ENCODE peak calls at places on chromosomes 6 and 20, in five cellular contexts. One of them, this sample, is unnamed. For H3K4me1, the result is how much of the 10 kb centered on the place peaks cover.

GRCh38 chr6:89591745-89592144 is 46.8 kb downstream of the LYRM2 start:
- DNase-seq in tibial nerve: no peak
- DNase-seq in mammary epithelial cell: no peak
- DNase-seq in neural progenitor cell: no peak
- DNase-seq in fibroblast of lung: no peak
- DNase-seq in this sample: no peak

GRCh38 chr20:49411221-49411925 is 71.1 kb downstream of the KCNB1 start:
- DNase-seq in mammary epithelial cell: no peak
- DNase-seq in neural progenitor cell: no peak
- DNase-seq in tibial nerve: no peak
- DNase-seq in fibroblast of lung: no peak
- DNase-seq in this sample: no peak

GRCh38 chr6:15536201-15536955 is 126.5 kb downstream of the DTNBP1 start:
- DNase-seq in fibroblast of lung: no peak
- DNase-seq in neural progenitor cell: no peak
- DNase-seq in tibial nerve: no peak
- DNase-seq in mammary epithelial cell: no peak
- DNase-seq in this sample: no peak

GRCh38 chr6:4928426-4928825 is 75.4 kb downstream of the RPP40 start:
- DNase-seq in mammary epithelial cell: peak
- DNase-seq in neural progenitor cell: no peak
- DNase-seq in tibial nerve: no peak
- DNase-seq in fibroblast of lung: peak
- DNase-seq in this sample: no peak

GRCh38 chr6:110547266-110547964 is 71.0 kb upstream of the SLC22A16 start:
- DNase-seq in mammary epithelial cell: peak
- DNase-seq in fibroblast of lung: peak
- DNase-seq in neural progenitor cell: no peak
- DNase-seq in tibial nerve: no peak
- DNase-seq in this sample: no peak

GRCh38 chr6:116783852-116784251 is 18.3 kb upstream of the FAM162B start:
- DNase-seq in neural progenitor cell: no peak
- DNase-seq in tibial nerve: no peak
- DNase-seq in mammary epithelial cell: no peak
- DNase-seq in fibroblast of lung: peak
- DNase-seq in this sample: no peak

GRCh38 chr6:122153530-122153929 is 245.9 kb upstream of the HSF2 start:
- DNase-seq in neural progenitor cell: peak
- DNase-seq in mammary epithelial cell: no peak
- DNase-seq in fibroblast of lung: no peak
- DNase-seq in tibial nerve: no peak
- DNase-seq in this sample: no peak

GRCh38 chr20:56257604-56258003 is 9.1 kb downstream of the MC3R start:
- DNase-seq in tibial nerve: no peak
- DNase-seq in mammary epithelial cell: peak
- DNase-seq in fibroblast of lung: no peak
- DNase-seq in neural progenitor cell: no peak
- DNase-seq in this sample: no peak

DNA sequence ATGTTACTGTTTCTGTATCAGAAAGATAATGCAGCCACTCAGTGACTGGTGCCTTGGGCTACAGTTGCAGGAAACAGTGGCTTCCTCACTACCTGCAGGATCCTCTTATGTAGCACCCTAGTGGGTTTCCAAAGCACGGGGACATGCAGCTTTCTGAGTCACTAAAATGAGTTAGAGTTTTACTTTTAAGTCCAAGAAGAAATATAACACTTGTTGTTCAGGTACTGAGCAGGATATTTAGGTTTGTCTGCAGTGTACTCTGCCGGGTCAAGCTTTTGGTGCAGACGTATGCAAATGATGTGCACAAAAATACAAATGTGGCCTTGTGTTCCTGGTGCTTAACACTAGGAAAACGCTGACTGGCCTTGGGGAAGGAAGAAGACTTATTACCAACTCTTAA is 22.0 kb downstream of the ACSS1 start:
- DNase-seq in neural progenitor cell: no peak
- DNase-seq in mammary epithelial cell: no peak
- DNase-seq in tibial nerve: no peak
- DNase-seq in fibroblast of lung: no peak
- DNase-seq in this sample: no peak
- H3K4me1 ChIP-seq in neural progenitor cell: under half
- H3K4me1 ChIP-seq in mammary epithelial cell: under half
- H3K4me1 ChIP-seq in tibial nerve: half or more
- H3K4me1 ChIP-seq in fibroblast of lung: under half
- H3K4me1 ChIP-seq in this sample: half or more

GRCh38 chr6:162862941-162863340 is 135.2 kb downstream of the PACRG start:
- DNase-seq in mammary epithelial cell: no peak
- DNase-seq in neural progenitor cell: no peak
- DNase-seq in tibial nerve: no peak
- DNase-seq in fibroblast of lung: no peak
- DNase-seq in this sample: no peak
- H3K27ac ChIP-seq in mammary epithelial cell: no peak
- H3K27ac ChIP-seq in neural progenitor cell: no peak
- H3K27ac ChIP-seq in tibial nerve: no peak
- H3K27ac ChIP-seq in fibroblast of lung: no peak
- H3K27ac ChIP-seq in this sample: no peak

GRCh38 chr20:20856306-20856705 is 143.9 kb upstream of the RALGAPA2 start:
- DNase-seq in mammary epithelial cell: no peak
- DNase-seq in neural progenitor cell: no peak
- DNase-seq in tibial nerve: no peak
- DNase-seq in fibroblast of lung: no peak
- DNase-seq in this sample: no peak
- H3K4me1 ChIP-seq in mammary epithelial cell: under half
- H3K4me1 ChIP-seq in neural progenitor cell: under half
- H3K4me1 ChIP-seq in tibial nerve: under half
- H3K4me1 ChIP-seq in fibroblast of lung: under half
- H3K4me1 ChIP-seq in this sample: under half

GRCh38 chr6:31578461-31579118 is 3.2 kb downstream of the TNF start:
- DNase-seq in neural progenitor cell: no peak
- DNase-seq in fibroblast of lung: no peak
- DNase-seq in tibial nerve: no peak
- DNase-seq in mammary epithelial cell: peak
- DNase-seq in this sample: no peak

GRCh38 chr6:31579546-31580445 is 2.4 kb downstream of the LTB start:
- DNase-seq in mammary epithelial cell: no peak
- DNase-seq in fibroblast of lung: no peak
- DNase-seq in tibial nerve: no peak
- DNase-seq in neural progenitor cell: no peak
- DNase-seq in this sample: no peak

GRCh38 chr6:31579119-31579505 is 3.1 kb downstream of the LTB start:
- DNase-seq in tibial nerve: no peak
- DNase-seq in neural progenitor cell: no peak
- DNase-seq in mammary epithelial cell: no peak
- DNase-seq in fibroblast of lung: no peak
- DNase-seq in this sample: no peak

GRCh38 chr6:31576897-31577341 is 1.6 kb downstream of the TNF start:
- DNase-seq in mammary epithelial cell: no peak
- DNase-seq in fibroblast of lung: no peak
- DNase-seq in tibial nerve: no peak
- DNase-seq in neural progenitor cell: no peak
- DNase-seq in this sample: no peak

GRCh38 chr6:31578058-31578457 is 2.7 kb downstream of the TNF start:
- DNase-seq in tibial nerve: no peak
- DNase-seq in mammary epithelial cell: no peak
- DNase-seq in fibroblast of lung: no peak
- DNase-seq in neural progenitor cell: no peak
- DNase-seq in this sample: no peak
- H3K27ac ChIP-seq in tibial nerve: no peak
- H3K27ac ChIP-seq in mammary epithelial cell: peak
- H3K27ac ChIP-seq in fibroblast of lung: no peak
- H3K27ac ChIP-seq in neural progenitor cell: no peak
- H3K27ac ChIP-seq in this sample: no peak

GRCh38 chr6:11211235-11211634 is 21.2 kb downstream of the NEDD9 start:
- DNase-seq in mammary epithelial cell: no peak
- DNase-seq in fibroblast of lung: peak
- DNase-seq in neural progenitor cell: no peak
- DNase-seq in tibial nerve: no peak
- DNase-seq in this sample: no peak

GRCh38 chr6:11210386-11211138 is 21.9 kb downstream of the NEDD9 start:
- DNase-seq in neural progenitor cell: peak
- DNase-seq in fibroblast of lung: no peak
- DNase-seq in mammary epithelial cell: no peak
- DNase-seq in tibial nerve: no peak
- DNase-seq in this sample: no peak

GRCh38 chr6:11208267-11208666 is 24.2 kb downstream of the NEDD9 start:
- DNase-seq in mammary epithelial cell: no peak
- DNase-seq in neural progenitor cell: no peak
- DNase-seq in fibroblast of lung: no peak
- DNase-seq in tibial nerve: no peak
- DNase-seq in this sample: no peak

GRCh38 chr6:11209941-11210340 is 22.5 kb downstream of the NEDD9 start:
- DNase-seq in fibroblast of lung: peak
- DNase-seq in neural progenitor cell: no peak
- DNase-seq in mammary epithelial cell: peak
- DNase-seq in tibial nerve: no peak
- DNase-seq in this sample: no peak

GRCh38 chr6:11209369-11209768 is 23.1 kb downstream of the NEDD9 start:
- DNase-seq in fibroblast of lung: no peak
- DNase-seq in tibial nerve: no peak
- DNase-seq in neural progenitor cell: no peak
- DNase-seq in mammary epithelial cell: no peak
- DNase-seq in this sample: no peak
- H3K4me1 ChIP-seq in fibroblast of lung: under half
- H3K4me1 ChIP-seq in tibial nerve: under half
- H3K4me1 ChIP-seq in neural progenitor cell: under half
- H3K4me1 ChIP-seq in mammary epithelial cell: under half
- H3K4me1 ChIP-seq in this sample: half or more

DNA sequence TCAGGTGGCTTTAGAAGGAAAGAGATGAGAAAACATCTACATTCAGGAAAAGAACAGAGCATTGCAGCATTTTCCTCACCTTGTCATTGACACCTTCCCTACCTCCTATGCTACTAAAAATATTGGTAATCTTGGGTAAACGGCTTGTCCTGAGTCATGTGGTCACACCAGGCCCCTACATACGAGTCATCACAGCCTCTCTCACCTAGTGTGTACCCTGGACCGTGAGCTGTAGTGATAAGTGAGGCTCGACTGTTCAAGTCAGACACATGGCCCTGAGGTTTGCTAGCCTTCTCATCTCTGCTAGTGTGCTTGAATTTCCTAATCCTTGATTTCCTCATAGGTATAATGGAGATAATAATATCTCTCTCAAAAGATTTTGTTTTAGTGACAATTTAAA is 29.6 kb upstream of the TMEM244 start:
- DNase-seq in fibroblast of lung: peak
- DNase-seq in neural progenitor cell: no peak
- DNase-seq in tibial nerve: no peak
- DNase-seq in mammary epithelial cell: peak
- DNase-seq in this sample: no peak
- H3K27ac ChIP-seq in fibroblast of lung: no peak
- H3K27ac ChIP-seq in neural progenitor cell: no peak
- H3K27ac ChIP-seq in tibial nerve: no peak
- H3K27ac ChIP-seq in mammary epithelial cell: peak
- H3K27ac ChIP-seq in this sample: no peak

DNA sequence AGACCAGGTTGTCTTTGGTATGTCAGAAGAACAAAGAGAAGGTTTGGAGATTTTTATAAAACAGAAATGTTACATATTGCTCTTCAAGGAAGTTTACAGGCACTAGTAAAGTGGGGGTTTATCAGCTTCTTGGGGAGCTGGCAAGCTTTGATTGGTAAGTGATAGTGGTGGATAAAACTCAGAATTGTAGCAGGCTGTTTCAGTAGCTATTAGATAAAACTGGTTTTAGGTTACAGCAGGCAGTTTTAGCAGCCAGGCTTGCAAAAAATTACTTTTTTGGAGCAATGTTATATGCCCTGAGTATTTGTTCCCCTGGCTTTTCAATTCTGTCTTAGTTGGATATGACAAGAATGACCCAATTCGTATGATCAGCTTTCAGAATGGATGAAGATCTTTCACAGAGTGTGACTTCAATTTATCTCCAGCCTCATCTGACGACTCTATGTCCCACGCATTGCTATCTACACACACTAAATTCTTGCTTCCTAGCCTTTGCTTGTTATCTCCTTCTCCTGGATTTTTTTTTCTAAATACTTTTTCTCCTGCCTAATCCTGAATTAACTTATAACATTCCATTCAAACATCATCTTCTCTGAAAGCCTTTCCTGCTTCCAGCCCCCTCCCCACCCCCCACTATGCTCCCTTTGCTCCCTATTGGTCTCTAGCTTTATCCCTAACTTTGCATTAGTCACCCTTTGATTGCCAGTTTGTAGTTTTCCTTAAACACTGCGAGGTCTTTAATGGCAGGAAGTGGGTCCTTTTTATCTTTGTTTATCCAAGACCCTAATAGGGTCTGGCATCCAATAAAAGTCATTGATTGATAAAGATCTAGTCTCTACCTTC is 1.0 kb upstream of the TOMM34 start:
- DNase-seq in mammary epithelial cell: no peak
- DNase-seq in tibial nerve: no peak
- DNase-seq in fibroblast of lung: no peak
- DNase-seq in neural progenitor cell: no peak
- DNase-seq in this sample: no peak
- H3K4me1 ChIP-seq in mammary epithelial cell: under half
- H3K4me1 ChIP-seq in tibial nerve: under half
- H3K4me1 ChIP-seq in fibroblast of lung: under half
- H3K4me1 ChIP-seq in neural progenitor cell: under half
- H3K4me1 ChIP-seq in this sample: under half

GRCh38 chr20:62367483-62368302 is 581 bp upstream of the LAMA5 start:
- DNase-seq in neural progenitor cell: peak
- DNase-seq in mammary epithelial cell: no peak
- DNase-seq in tibial nerve: no peak
- DNase-seq in fibroblast of lung: no peak
- DNase-seq in this sample: no peak
- H3K27ac ChIP-seq in neural progenitor cell: no peak
- H3K27ac ChIP-seq in mammary epithelial cell: no peak
- H3K27ac ChIP-seq in tibial nerve: peak
- H3K27ac ChIP-seq in fibroblast of lung: no peak
- H3K27ac ChIP-seq in this sample: peak

DNA sequence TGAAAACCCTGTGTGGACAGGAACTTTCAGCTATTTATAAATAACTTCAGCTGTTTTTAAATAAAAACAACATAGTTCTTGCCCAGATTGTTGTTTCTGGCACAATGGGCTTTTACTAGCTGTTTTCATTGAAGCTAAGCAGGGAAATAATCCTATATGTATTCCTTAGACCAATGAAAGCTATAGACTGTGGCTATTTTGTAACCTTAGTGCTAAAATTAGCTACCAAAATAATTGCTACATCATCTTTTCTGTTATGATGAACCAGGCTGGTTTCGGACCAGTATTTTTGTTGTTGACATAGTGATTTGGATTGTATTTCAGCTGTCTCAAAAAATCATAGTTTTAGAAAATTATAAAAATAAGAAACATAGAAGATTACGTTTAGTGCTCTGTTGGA is 13.7 kb downstream of the PHF3 start:
- DNase-seq in neural progenitor cell: no peak
- DNase-seq in tibial nerve: no peak
- DNase-seq in mammary epithelial cell: no peak
- DNase-seq in fibroblast of lung: no peak
- DNase-seq in this sample: no peak
- H3K4me1 ChIP-seq in neural progenitor cell: under half
- H3K4me1 ChIP-seq in tibial nerve: under half
- H3K4me1 ChIP-seq in mammary epithelial cell: under half
- H3K4me1 ChIP-seq in fibroblast of lung: under half
- H3K4me1 ChIP-seq in this sample: under half